ENCODE peak calls at places on chromosomes 4 and X, in ten cellular contexts. M, L, N, E, X, S, U, Y, J and O are unnamed samples.

GRCh38 chr4:14871676-14872430 is 130.4 kb upstream of the CPEB2 start:
- DNase-seq in U (peak), N (no peak), L (no peak), Y (peak), J (peak), X (peak), E (no peak), M (peak), S (no peak), O (peak)

GRCh38 chr4:85861064-85861767 is 386.3 kb downstream of the ARHGAP24 start:
- DNase-seq in L (no peak), S (no peak), J (no peak), U (no peak), N (no peak), E (peak), M (no peak), X (no peak), Y (no peak), O (no peak)

GRCh38 chrX:112786076-112786475 is 54.6 kb downstream of the AMOT start:
- DNase-seq in S (no peak), N (no peak), M (no peak), Y (no peak), E (no peak), J (no peak), U (no peak), X (no peak), L (no peak), O (peak)

GRCh38 chr4:708631-708933 is 3.0 kb downstream of the PCGF3 start:
- DNase-seq in J (no peak), S (no peak), Y (no peak), L (no peak), M (no peak), E (no peak), N (no peak), X (no peak), U (no peak), O (no peak)

GRCh38 chr4:167032876-167033275 is 201.4 kb downstream of the SPOCK3 start:
- DNase-seq in X (no peak), L (no peak), S (no peak), Y (no peak), E (no peak), U (no peak), N (no peak), M (no peak), J (no peak), O (no peak)

GRCh38 chr4:105710678-105711077 is 2.1 kb downstream of the GSTCD start:
- DNase-seq in J (no peak), X (peak), N (no peak), S (peak), Y (no peak), E (no peak), U (no peak), L (no peak), M (no peak), O (no peak)

GRCh38 chr4:141899541-141899940 is 263.2 kb downstream of the IL15 start:
- DNase-seq in N (no peak), U (no peak), S (peak), X (no peak), Y (no peak), M (no peak), E (no peak), L (no peak), J (no peak), O (no peak)

GRCh38 chr4:171516694-171517093 is 296.5 kb upstream of the GALNTL6 start:
- DNase-seq in M (no peak), N (no peak), E (no peak), U (no peak), Y (no peak), J (no peak), X (no peak), L (no peak), S (no peak), O (no peak)

GRCh38 chrX:2928583-2929434 is at the start of gene ARSD:
- DNase-seq in N (peak), J (no peak), M (peak), S (peak), E (no peak), L (peak), Y (peak), U (peak), X (no peak), O (peak)